ENCODE peak calls at places on chromosomes 16 and 17, in four cellular contexts. R is BE2C; Y is osteoblast; C is CD4-positive, alpha-beta T cell. A is an unnamed sample.

GRCh38 chr17:76365256-76365903 is 11.7 kb upstream of the PRPSAP1 start:
- DNase-seq in C (no peak), R (no peak), Y (no peak), A (no peak)

GRCh38 chr17:63675231-63675606 is 24.7 kb downstream of the LIMD2 start:
- DNase-seq in C (no peak), Y (peak), R (no peak), A (no peak)

GRCh38 chr16:78773316-78773715 is 673.9 kb downstream of the WWOX start:
- DNase-seq in C (no peak), R (no peak), Y (no peak), A (no peak)

GRCh38 chr16:10514369-10515055 is 65.9 kb downstream of the EMP2 start:
- DNase-seq in Y (peak), R (peak), C (peak), A (peak)

GRCh38 chr17:37147301-37147812 is 198.6 kb downstream of the AATF start:
- DNase-seq in Y (no peak), R (no peak), C (no peak), A (no peak)

GRCh38 chr17:7833011-7833794 is 814 bp upstream of the KDM6B start:
- DNase-seq in C (no peak), Y (peak), R (no peak), A (no peak)

GRCh38 chr16:59566446-59566845 is 832.3 kb upstream of the GOT2 start:
- DNase-seq in Y (peak), C (no peak), R (no peak), A (no peak)

GRCh38 chr16:57264950-57265371 is 19.5 kb downstream of the PLLP start:
- DNase-seq in R (no peak), Y (peak), C (no peak), A (no peak)

GRCh38 chr17:56468840-56469239 is 124.7 kb upstream of the NOG start:
- DNase-seq in R (no peak), C (no peak), Y (no peak), A (no peak)

GRCh38 chr16:49703494-49703893 is 152.4 kb downstream of the ZNF423 start:
- DNase-seq in Y (peak), C (no peak), R (no peak), A (no peak)

GRCh38 chr17:74119960-74120359 is 83.5 kb upstream of the RPL38 start:
- DNase-seq in C (no peak), R (no peak), Y (no peak), A (no peak)

GRCh38 chr17:65359016-65359415 is 202.4 kb downstream of the AXIN2 start:
- DNase-seq in C (no peak), Y (peak), R (no peak), A (no peak)

GRCh38 chr16:54077412-54077821 is 209.2 kb downstream of the IRX3 start:
- DNase-seq in Y (peak), C (no peak), R (no peak), A (no peak)

DNA sequence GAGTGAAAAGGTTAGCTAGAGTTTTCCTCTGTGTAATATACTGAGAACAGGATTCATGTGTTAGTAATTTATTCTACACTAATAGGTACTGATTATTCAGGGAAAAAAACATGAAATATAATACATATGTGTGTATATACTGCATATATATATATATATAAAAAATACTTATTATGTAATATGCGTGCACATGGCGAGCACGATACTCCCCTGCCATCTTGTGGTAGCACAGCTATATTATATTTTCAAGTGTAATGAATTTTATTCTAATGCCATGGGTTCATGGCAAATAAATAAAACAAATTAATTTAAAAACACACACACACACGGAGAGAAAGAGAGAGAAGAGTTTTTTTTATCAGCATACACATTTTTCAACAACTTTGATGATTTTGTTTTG is 460.6 kb downstream of the KCNJ2 start:
- DNase-seq in R (peak), Y (no peak), C (no peak), A (no peak)
- TF ChIP-seq CTCF in R (peak), Y (peak), C (no peak), A (no peak)

DNA sequence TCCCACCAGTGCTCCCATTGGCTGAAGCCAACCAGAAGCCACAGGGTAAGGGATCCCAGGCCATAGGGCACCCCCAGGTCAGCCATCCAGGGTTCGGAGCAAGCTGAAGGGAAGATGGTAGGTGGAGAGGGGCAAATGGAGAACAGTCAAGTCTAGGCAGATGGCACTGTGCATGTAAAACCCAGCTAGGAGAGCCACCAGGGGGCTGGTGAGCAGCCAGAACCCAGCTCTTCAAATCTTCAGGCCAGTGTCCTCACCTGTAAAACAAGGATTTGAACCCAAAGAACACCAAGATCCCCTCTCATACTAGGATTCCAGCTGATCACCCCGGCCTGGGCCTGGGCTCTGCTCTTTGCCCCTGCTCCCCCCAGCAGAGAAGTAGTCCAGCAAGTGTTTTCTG is 43.5 kb downstream of the GINS3 start:
- DNase-seq in Y (no peak), R (no peak), C (no peak), A (no peak)
- TF ChIP-seq CTCF in Y (peak), R (peak), C (no peak), A (no peak)

GRCh38 chr17:31548709-31549108 is 157.2 kb downstream of the RAB11FIP4 start:
- DNase-seq in C (no peak), R (no peak), Y (no peak), A (no peak)

GRCh38 chr17:31544186-31544585 is 152.7 kb downstream of the RAB11FIP4 start:
- DNase-seq in R (no peak), C (no peak), Y (no peak), A (peak)

GRCh38 chr17:31549525-31550388 is 158.3 kb downstream of the RAB11FIP4 start:
- DNase-seq in R (peak), C (peak), Y (peak), A (peak)

GRCh38 chr17:31549121-31549524 is 157.6 kb downstream of the RAB11FIP4 start:
- DNase-seq in Y (peak), R (peak), C (no peak), A (no peak)

GRCh38 chr17:31546650-31547049 is 155.2 kb downstream of the RAB11FIP4 start:
- DNase-seq in Y (no peak), R (no peak), C (no peak), A (no peak)
- TF ChIP-seq CTCF in Y (no peak), R (no peak), C (no peak), A (no peak)

GRCh38 chr17:38926290-38927070 is 1.1 kb downstream of the LASP1NB start:
- DNase-seq in R (no peak), C (no peak), Y (no peak), A (no peak)
- TF ChIP-seq CTCF in R (no peak), C (no peak), Y (no peak), A (no peak)

GRCh38 chr16:46648656-46649055 is 27.5 kb upstream of the SHCBP1 start:
- DNase-seq in Y (no peak), C (no peak), R (no peak), A (no peak)
- TF ChIP-seq CTCF in Y (no peak), C (no peak), R (peak), A (no peak)

GRCh38 chr17:17413215-17413792 is 63.5 kb upstream of the MED9 start:
- DNase-seq in C (no peak), Y (no peak), R (no peak), A (no peak)
- TF ChIP-seq CTCF in C (no peak), Y (no peak), R (no peak), A (no peak)